ENCODE peak calls at places on chromosome 1, in seven cellular contexts. B is GM23248, E is cardiac muscle cell, P is IMR-90, R is psoas muscle, D is lower lobe of right lung, Z is left lung. X is an unnamed sample.

GRCh38 chr1:192632188-192632587 is 3.8 kb upstream of the RGS13 start:
- DNase-seq in B (no peak), E (no peak), P (peak; percentile 36), R (no peak), D (no peak), Z (no peak), X (no peak)

GRCh38 chr1:162561616-162562451 is at the start of gene UAP1:
- DNase-seq in B (peak; percentile 61), E (peak; percentile 14), P (no peak), R (no peak), D (no peak), Z (no peak), X (no peak)

GRCh38 chr1:8259498-8260290 is 58.2 kb upstream of the SLC45A1 start:
- DNase-seq in B (peak; percentile 60), E (peak; percentile 77), P (peak; percentile 85), R (peak; percentile 45), D (peak; percentile 81), Z (peak; percentile 66), X (peak; percentile 83)

GRCh38 chr1:209012443-209013196 is 570.9 kb upstream of the CAMK1G start:
- DNase-seq in B (no peak), E (no peak), P (no peak), R (no peak), D (no peak), Z (no peak), X (no peak)

GRCh38 chr1:170790175-170790574 is 126.2 kb downstream of the PRRX1 start:
- DNase-seq in B (no peak), E (no peak), P (no peak), R (no peak), D (no peak), Z (no peak), X (no peak)

GRCh38 chr1:229834230-229834629 is 208.2 kb downstream of the URB2 start:
- DNase-seq in B (no peak), E (no peak), P (no peak), R (no peak), D (no peak), Z (no peak), X (no peak)

GRCh38 chr1:38376577-38376976 is 330.0 kb upstream of the POU3F1 start:
- DNase-seq in B (no peak), E (no peak), P (no peak), R (no peak), D (no peak), Z (no peak), X (no peak)

GRCh38 chr1:96374076-96374762 is 347.4 kb upstream of the PTBP2 start:
- DNase-seq in B (peak; percentile 48), E (peak; percentile 67), P (peak; percentile 49), R (no peak), D (no peak), Z (no peak), X (peak; percentile 24)

GRCh38 chr1:99737016-99737415 is 29.4 kb downstream of the FRRS1 start:
- DNase-seq in B (peak; percentile 77), E (peak; percentile 79), P (peak; percentile 77), R (no peak), D (no peak), Z (no peak), X (peak; percentile 80)

GRCh38 chr1:169739980-169740379 is 6.1 kb upstream of the SELE start:
- DNase-seq in B (no peak), E (peak; percentile 68), P (no peak), R (no peak), D (no peak), Z (no peak), X (peak; percentile 14)

GRCh38 chr1:17653728-17654351 is 101.3 kb upstream of the ACTL8 start:
- DNase-seq in B (peak; percentile 74), E (peak; percentile 64), P (peak; percentile 50), R (peak; percentile 45), D (no peak), Z (no peak), X (peak; percentile 70)

GRCh38 chr1:15355968-15356621 is 53.6 kb upstream of the EFHD2 start:
- DNase-seq in B (peak; percentile 43), E (no peak), P (peak; percentile 61), R (no peak), D (no peak), Z (no peak), X (no peak)

GRCh38 chr1:9586147-9586766 is 2.5 kb upstream of the TMEM201 start:
- DNase-seq in B (no peak), E (no peak), P (no peak), R (no peak), D (no peak), Z (no peak), X (no peak)

GRCh38 chr1:2480986-2481364 is 4.9 kb downstream of the PLCH2 start:
- DNase-seq in B (no peak), E (no peak), P (no peak), R (no peak), D (no peak), Z (no peak), X (no peak)

GRCh38 chr1:222095606-222096475 is 354.0 kb upstream of the DUSP10 start:
- DNase-seq in B (no peak), E (peak; percentile 32), P (no peak), R (no peak), D (no peak), Z (no peak), X (no peak)

GRCh38 chr1:87592156-87592555 is 263.5 kb downstream of the LMO4 start:
- DNase-seq in B (no peak), E (no peak), P (no peak), R (no peak), D (no peak), Z (no peak), X (no peak)

GRCh38 chr1:64744492-64745180 is at the start of gene RAVER2:
- DNase-seq in B (peak; percentile 71), E (peak; percentile 82), P (peak; percentile 49), R (peak; percentile 77), D (peak; percentile 86), Z (peak; percentile 82), X (peak; percentile 90)

GRCh38 chr1:31981976-31982375 is 31.7 kb upstream of the KHDRBS1 start:
- DNase-seq in B (no peak), E (no peak), P (no peak), R (no peak), D (no peak), Z (no peak), X (no peak)

DNA sequence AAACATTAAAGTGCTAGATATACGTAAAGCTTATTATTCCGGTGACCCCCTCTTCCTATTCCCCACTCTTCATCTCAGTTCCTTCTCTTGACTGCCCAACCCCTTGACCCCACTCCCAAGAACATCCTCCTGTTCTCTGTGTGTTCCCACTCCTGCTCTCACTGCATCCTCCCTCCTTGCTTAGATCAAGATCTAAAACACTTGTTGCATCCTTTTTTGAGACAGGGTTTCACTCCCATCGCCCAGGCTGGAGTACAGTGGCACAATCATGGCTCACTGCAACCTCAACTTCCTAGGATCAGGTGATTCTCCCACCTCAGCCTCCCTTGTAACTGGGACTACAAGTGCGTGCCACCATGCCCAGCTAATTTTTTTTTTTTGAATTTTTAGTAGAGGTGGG is 13.5 kb downstream of the ATP2B4 start:
- DNase-seq in B (no peak), E (no peak), P (no peak), R (no peak), D (no peak), Z (no peak), X (no peak)
- H3K4me1 ChIP-seq in B (peaks cover 65% of the 10 kb centered on the region), E (peaks cover 15% of the 10 kb centered on the region), P (peaks cover 32% of the 10 kb centered on the region), R (peaks cover 31% of the 10 kb centered on the region), D (peaks cover 66% of the 10 kb centered on the region), Z (peaks cover 26% of the 10 kb centered on the region), X (peaks cover 52% of the 10 kb centered on the region)

DNA sequence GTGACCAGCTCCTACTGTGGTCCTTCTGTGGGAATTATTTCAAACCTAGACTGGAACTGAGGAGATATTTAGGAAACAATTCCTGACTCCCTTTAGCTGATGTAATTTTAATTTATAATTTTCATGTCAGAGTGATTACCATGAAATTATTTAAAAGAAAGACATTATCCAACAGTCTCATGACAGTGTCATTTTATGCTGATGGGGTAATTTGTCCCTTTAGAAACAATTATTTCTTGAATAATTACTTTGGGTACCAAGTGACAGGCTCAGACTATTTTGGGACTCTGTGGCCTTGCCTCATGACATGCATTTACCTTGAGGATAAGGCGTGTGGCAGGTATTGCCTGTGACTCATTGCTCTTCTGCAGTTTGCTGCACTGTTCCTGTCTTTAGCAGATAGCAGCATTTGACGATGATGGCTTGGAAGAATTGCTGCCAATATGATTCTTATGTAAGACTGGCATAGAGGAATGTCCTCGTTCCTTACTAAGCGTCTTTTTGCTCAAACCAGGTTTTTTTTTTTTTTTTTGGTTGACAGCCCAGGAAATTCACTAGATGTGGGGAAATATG is 206.0 kb upstream of the HMCN1 start:
- DNase-seq in B (peak; percentile 13), E (no peak), P (no peak), R (no peak), D (no peak), Z (no peak), X (no peak)
- H3K4me3 ChIP-seq in B (no peak overlapping the region), E (no peak overlapping the region), P (no peak overlapping the region), R (no peak overlapping the region), D (no peak overlapping the region), Z (no peak overlapping the region), X (no peak overlapping the region)

GRCh38 chr1:1170891-1171550 is 2.7 kb upstream of the TTLL10 start:
- DNase-seq in B (no peak), E (no peak), P (no peak), R (peak; percentile 9), D (no peak), Z (no peak), X (no peak)
- H3K27me3 ChIP-seq in B (peaks cover 15% of the 10 kb centered on the region), E (peaks cover 37% of the 10 kb centered on the region), P (peaks cover 62% of the 10 kb centered on the region), R (peaks cover 16% of the 10 kb centered on the region), D (peaks cover 59% of the 10 kb centered on the region), Z (peaks cover 24% of the 10 kb centered on the region), X (peaks cover 61% of the 10 kb centered on the region)

GRCh38 chr1:24186993-24187790 is at the start of gene IFNLR1:
- DNase-seq in B (peak; percentile 63), E (peak; percentile 26), P (no peak), R (peak; percentile 41), D (peak; percentile 83), Z (peak; percentile 81), X (peak; percentile 41)

GRCh38 chr1:24189528-24189927 is 2.4 kb upstream of the IFNLR1 start:
- DNase-seq in B (no peak), E (no peak), P (no peak), R (no peak), D (peak; percentile 59), Z (peak; percentile 56), X (no peak)

GRCh38 chr1:24193046-24193445 is 6.0 kb upstream of the IFNLR1 start:
- DNase-seq in B (peak; percentile 18), E (peak; percentile 30), P (peak; percentile 41), R (no peak), D (no peak), Z (no peak), X (peak; percentile 34)

GRCh38 chr1:24191860-24192259 is 4.8 kb upstream of the IFNLR1 start:
- DNase-seq in B (peak; percentile 62), E (peak; percentile 44), P (peak; percentile 66), R (no peak), D (no peak), Z (no peak), X (peak; percentile 40)

DNA sequence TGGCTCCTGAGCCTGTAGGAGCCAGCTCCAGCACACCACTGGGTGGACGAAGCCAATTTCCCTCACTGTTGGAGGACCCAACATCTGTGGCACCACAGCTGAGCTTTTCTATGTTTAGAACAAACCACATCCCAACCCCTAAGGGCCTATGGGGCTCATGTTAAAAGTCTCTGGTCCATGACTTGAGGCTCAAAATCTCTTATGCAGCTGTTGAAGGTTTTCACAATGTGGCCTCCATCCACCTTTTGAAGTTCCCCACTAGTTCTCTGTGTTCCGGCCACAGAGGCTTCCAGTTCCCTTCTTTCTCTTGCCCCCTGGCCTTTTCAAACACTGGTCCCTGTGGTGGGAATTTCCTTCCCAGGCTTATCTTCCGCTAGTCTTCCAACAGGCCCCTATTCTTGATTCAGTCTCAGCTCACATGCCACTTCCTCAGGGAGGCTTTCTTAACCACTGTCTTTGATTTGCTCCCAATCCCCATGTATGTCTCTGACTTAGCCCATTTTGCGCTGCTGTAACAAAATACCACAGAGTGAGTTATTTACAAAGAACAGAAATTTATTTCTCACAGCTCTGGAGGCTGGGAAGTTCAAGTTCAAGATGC is 4.0 kb upstream of the IFNLR1 start:
- DNase-seq in B (no peak), E (no peak), P (no peak), R (no peak), D (no peak), Z (no peak), X (no peak)
- H3K4me1 ChIP-seq in B (no peaks in the 10 kb centered on the region), E (no peaks in the 10 kb centered on the region), P (peaks cover 4% of the 10 kb centered on the region), R (peaks cover 7% of the 10 kb centered on the region), D (peaks cover 43% of the 10 kb centered on the region), Z (no peaks in the 10 kb centered on the region), X (peaks cover 8% of the 10 kb centered on the region)

X was measured in adipocyte.